ENCODE peak calls at places on chromosomes 4 and X, in nine cellular contexts. K, R, A, V, O, Q, G, L and J are unnamed samples.

GRCh38 chr4:38723114-38723513 is 59.1 kb downstream of the KLF3 start:
- DNase-seq in K (no peak), R (no peak), A (no peak), V (no peak), O (no peak), Q (no peak), G (no peak), L (no peak), J (no peak)

GRCh38 chr4:2923141-2923551 is 40.1 kb downstream of the NOP14 start:
- DNase-seq in K (no peak), R (peak), A (no peak), V (no peak), O (no peak), Q (peak), G (no peak), L (peak), J (no peak)

GRCh38 chrX:139914421-139914820 is 18.4 kb downstream of the ATP11C start:
- DNase-seq in K (no peak), R (no peak), A (no peak), V (no peak), O (no peak), Q (no peak), G (no peak), L (no peak), J (no peak)

GRCh38 chr4:1714303-1715001 is 2.3 kb upstream of the SLBP start:
- DNase-seq in K (no peak), R (no peak), A (peak), V (no peak), O (no peak), Q (no peak), G (no peak), L (no peak), J (no peak)

GRCh38 chr4:159504634-159505033 is 401.8 kb downstream of the RAPGEF2 start:
- DNase-seq in K (no peak), R (no peak), A (no peak), V (peak), O (no peak), Q (peak), G (no peak), L (no peak), J (no peak)

GRCh38 chrX:98956014-98956413 is 1454.1 kb downstream of the PCDH19 start:
- DNase-seq in K (no peak), R (no peak), A (no peak), V (no peak), O (no peak), Q (no peak), G (no peak), L (no peak), J (no peak)

GRCh38 chr4:122764808-122765189 is 32.3 kb downstream of the BBS12 start:
- DNase-seq in K (no peak), R (peak), A (no peak), V (peak), O (no peak), Q (peak), G (no peak), L (peak), J (peak)

GRCh38 chr4:150569384-150569987 is 12.5 kb upstream of the MAB21L2 start:
- DNase-seq in K (no peak), R (peak), A (no peak), V (no peak), O (no peak), Q (peak), G (peak), L (peak), J (no peak)

GRCh38 chrX:134883134-134883700 is 107.6 kb upstream of the SMIM10 start:
- DNase-seq in K (no peak), R (no peak), A (no peak), V (no peak), O (no peak), Q (no peak), G (no peak), L (no peak), J (no peak)

GRCh38 chr4:185591679-185592141 is 56.4 kb upstream of the PDLIM3 start:
- DNase-seq in K (no peak), R (peak), A (peak), V (no peak), O (no peak), Q (no peak), G (no peak), L (peak), J (no peak)

GRCh38 chr4:94523617-94524016 is 71.9 kb downstream of the PDLIM5 start:
- DNase-seq in K (no peak), R (no peak), A (no peak), V (no peak), O (no peak), Q (peak), G (no peak), L (peak), J (no peak)

GRCh38 chr4:15018389-15018788 is 16.1 kb downstream of the CPEB2 start:
- DNase-seq in K (no peak), R (no peak), A (no peak), V (no peak), O (no peak), Q (no peak), G (no peak), L (no peak), J (no peak)

GRCh38 chrX:70176938-70177533 is at the start of gene DGAT2L6:
- DNase-seq in K (no peak), R (no peak), A (no peak), V (no peak), O (no peak), Q (no peak), G (no peak), L (no peak), J (no peak)

GRCh38 chrX:97238632-97239031 is 354.9 kb downstream of the RPA4 start:
- DNase-seq in K (no peak), R (no peak), A (no peak), V (peak), O (no peak), Q (peak), G (peak), L (peak), J (no peak)

GRCh38 chr4:152398060-152398459 is 137.8 kb downstream of the FBXW7 start:
- DNase-seq in K (no peak), R (no peak), A (no peak), V (peak), O (no peak), Q (peak), G (no peak), L (peak), J (no peak)

GRCh38 chr4:11297627-11298026 is 131.1 kb downstream of the HS3ST1 start:
- DNase-seq in K (no peak), R (no peak), A (no peak), V (no peak), O (no peak), Q (no peak), G (no peak), L (no peak), J (no peak)

GRCh38 chr4:77798385-77798784 is 20.8 kb downstream of the CNOT6L start:
- DNase-seq in K (no peak), R (no peak), A (no peak), V (no peak), O (no peak), Q (no peak), G (no peak), L (no peak), J (no peak)

GRCh38 chr4:168535689-168536088 is 38.8 kb downstream of the PALLD start:
- DNase-seq in K (no peak), R (no peak), A (no peak), V (no peak), O (no peak), Q (no peak), G (no peak), L (no peak), J (no peak)

GRCh38 chr4:86043755-86044592 is 315.9 kb downstream of the MAPK10 start:
- DNase-seq in K (no peak), R (peak), A (no peak), V (peak), O (peak), Q (peak), G (no peak), L (peak), J (peak)

DNA sequence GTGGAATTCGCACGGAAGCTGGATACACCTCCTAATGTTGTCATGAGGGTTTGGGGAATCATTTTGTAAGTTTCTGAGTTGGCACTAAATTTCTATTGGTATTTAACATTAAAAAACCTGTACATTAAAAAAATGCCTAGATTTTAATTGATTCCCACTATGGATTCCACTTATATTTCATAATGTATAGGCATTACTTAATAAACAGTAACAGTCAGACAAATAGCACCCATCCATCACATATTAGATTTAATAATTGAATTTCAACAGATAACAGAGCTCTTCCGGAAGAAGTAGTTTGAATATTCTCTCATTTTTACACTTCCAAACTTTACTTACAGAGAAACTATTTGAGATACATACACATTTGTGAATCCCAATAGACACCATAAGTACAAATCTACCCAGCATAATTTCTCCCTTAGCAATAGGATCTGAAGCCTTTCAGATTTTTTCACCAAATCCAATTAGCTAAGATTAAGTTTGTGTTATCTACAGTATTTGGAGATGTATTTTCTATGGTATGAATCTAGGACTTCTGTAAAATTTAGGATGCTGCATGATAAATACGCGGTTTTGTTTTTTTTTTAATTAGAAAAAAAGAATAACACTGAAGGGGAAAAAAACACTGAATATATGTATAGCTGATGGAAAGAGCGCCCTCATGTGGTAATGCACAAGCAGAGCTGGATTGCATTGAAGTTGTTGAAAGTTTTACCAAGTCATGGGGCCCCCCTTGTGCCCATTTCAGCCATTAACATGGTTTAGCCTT is 12.2 kb upstream of the ODAM start:
- DNase-seq in K (no peak), R (peak), A (no peak), V (peak), O (peak), Q (peak), G (peak), L (peak), J (peak)
- TF ChIP-seq CTCF in K (peak), R (peak), A (no peak), V (peak), O (peak), Q (peak), G (peak), L (peak), J (peak)

GRCh38 chr4:44421330-44421729 is 27.3 kb downstream of the KCTD8 start:
- DNase-seq in K (no peak), R (no peak), A (no peak), V (no peak), O (no peak), Q (no peak), G (no peak), L (no peak), J (no peak)

GRCh38 chr4:44422912-44423311 is 25.7 kb downstream of the KCTD8 start:
- DNase-seq in K (no peak), R (no peak), A (no peak), V (no peak), O (no peak), Q (no peak), G (no peak), L (no peak), J (no peak)

GRCh38 chr4:44425614-44426208 is 22.9 kb downstream of the KCTD8 start:
- DNase-seq in K (no peak), R (no peak), A (no peak), V (peak), O (peak), Q (peak), G (no peak), L (peak), J (no peak)
- TF ChIP-seq CTCF in K (no peak), R (no peak), A (no peak), V (peak), O (peak), Q (peak), G (peak), L (peak), J (peak)

GRCh38 chrX:47030339-47030738 is 47.9 kb upstream of the RGN start:
- DNase-seq in K (no peak), R (peak), A (no peak), V (peak), O (peak), Q (peak), G (peak), L (peak), J (peak)
- TF ChIP-seq CTCF in K (peak), R (peak), A (peak), V (peak), O (peak), Q (peak), G (peak), L (peak), J (peak)

DNA sequence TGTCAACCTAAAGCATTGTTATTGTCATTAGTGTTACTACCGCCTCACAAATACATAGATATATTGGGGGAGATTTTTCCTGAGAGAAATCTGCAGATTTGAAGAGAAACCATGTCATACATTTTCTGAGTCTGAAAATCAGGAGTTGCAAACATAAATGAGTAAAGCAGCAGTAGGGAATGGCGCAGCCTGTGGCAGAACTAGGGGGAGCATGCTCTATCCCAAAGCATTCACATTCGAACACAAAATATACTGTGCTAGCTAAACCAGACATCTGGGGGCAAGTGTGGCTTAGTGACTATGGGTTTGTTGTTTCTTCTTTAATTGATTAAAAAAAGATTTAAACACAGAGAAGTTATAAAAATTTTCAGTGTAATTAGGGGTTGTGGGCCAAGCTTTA is 83.2 kb downstream of the CPE start:
- DNase-seq in K (no peak), R (no peak), A (no peak), V (no peak), O (no peak), Q (no peak), G (no peak), L (no peak), J (no peak)
- TF ChIP-seq CTCF in K (no peak), R (peak), A (no peak), V (no peak), O (no peak), Q (peak), G (no peak), L (no peak), J (no peak)

GRCh38 chr4:98117363-98117762 is 25.9 kb downstream of the STPG2 start:
- DNase-seq in K (no peak), R (no peak), A (no peak), V (no peak), O (no peak), Q (no peak), G (no peak), L (no peak), J (no peak)

GRCh38 chr4:98110929-98111328 is 32.3 kb downstream of the STPG2 start:
- DNase-seq in K (no peak), R (no peak), A (no peak), V (no peak), O (no peak), Q (no peak), G (no peak), L (no peak), J (no peak)

GRCh38 chr4:98110214-98110613 is 33.1 kb downstream of the STPG2 start:
- DNase-seq in K (no peak), R (no peak), A (no peak), V (no peak), O (no peak), Q (no peak), G (no peak), L (no peak), J (no peak)

DNA sequence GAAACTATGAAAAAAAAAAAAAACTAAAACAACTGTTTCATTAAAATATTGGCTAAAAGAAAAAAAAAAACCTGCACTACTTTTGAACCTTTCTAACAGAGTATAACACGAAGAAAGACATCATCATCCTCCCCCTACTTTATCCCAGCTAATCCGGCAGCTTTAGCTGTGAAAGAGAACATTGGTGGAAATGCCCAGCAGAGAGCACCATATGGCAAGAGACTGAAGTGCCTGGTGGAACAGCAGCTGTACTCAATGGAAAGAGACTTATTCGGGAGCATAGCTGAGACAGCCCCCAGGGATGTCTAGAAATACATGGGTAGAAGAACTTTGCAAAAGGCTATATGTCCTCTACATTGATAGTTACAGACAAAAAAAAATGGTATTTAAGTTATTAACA is 30.3 kb downstream of the STPG2 start:
- DNase-seq in K (no peak), R (peak), A (no peak), V (no peak), O (no peak), Q (peak), G (no peak), L (peak), J (no peak)
- TF ChIP-seq CTCF in K (peak), R (peak), A (no peak), V (peak), O (peak), Q (peak), G (no peak), L (peak), J (no peak)

GRCh38 chrX:11474576-11474975 is 181.4 kb downstream of the AMELX start:
- DNase-seq in K (no peak), R (no peak), A (no peak), V (no peak), O (no peak), Q (no peak), G (no peak), L (no peak), J (no peak)

GRCh38 chrX:11480626-11481025 is 185.1 kb downstream of the ARHGAP6 start:
- DNase-seq in K (no peak), R (no peak), A (no peak), V (no peak), O (no peak), Q (peak), G (no peak), L (peak), J (no peak)

GRCh38 chrX:11478971-11479370 is 185.8 kb downstream of the AMELX start:
- DNase-seq in K (no peak), R (no peak), A (no peak), V (no peak), O (no peak), Q (peak), G (no peak), L (peak), J (no peak)

GRCh38 chrX:11481035-11481434 is 184.7 kb downstream of the ARHGAP6 start:
- DNase-seq in K (no peak), R (peak), A (no peak), V (no peak), O (no peak), Q (peak), G (no peak), L (peak), J (no peak)

GRCh38 chrX:11478036-11478435 is 184.8 kb downstream of the AMELX start:
- DNase-seq in K (no peak), R (no peak), A (no peak), V (no peak), O (no peak), Q (no peak), G (no peak), L (no peak), J (no peak)
- TF ChIP-seq CTCF in K (no peak), R (no peak), A (no peak), V (no peak), O (no peak), Q (no peak), G (no peak), L (no peak), J (no peak)

GRCh38 chr4:73127839-73128448 is 58.4 kb upstream of the COX18 start:
- DNase-seq in K (no peak), R (peak), A (no peak), V (peak), O (no peak), Q (no peak), G (no peak), L (peak), J (no peak)
- TF ChIP-seq CTCF in K (peak), R (peak), A (no peak), V (no peak), O (peak), Q (peak), G (peak), L (peak), J (peak)

GRCh38 chr4:142974331-142974730 is 128.2 kb upstream of the INPP4B start:
- DNase-seq in K (no peak), R (no peak), A (no peak), V (no peak), O (no peak), Q (no peak), G (no peak), L (no peak), J (no peak)

GRCh38 chr4:142983111-142983510 is 137.0 kb upstream of the INPP4B start:
- DNase-seq in K (no peak), R (no peak), A (no peak), V (no peak), O (no peak), Q (no peak), G (no peak), L (no peak), J (no peak)

GRCh38 chr4:142976482-142976881 is 130.4 kb upstream of the INPP4B start:
- DNase-seq in K (no peak), R (no peak), A (no peak), V (no peak), O (no peak), Q (no peak), G (no peak), L (no peak), J (no peak)

GRCh38 chr4:142977182-142977581 is 131.1 kb upstream of the INPP4B start:
- DNase-seq in K (no peak), R (no peak), A (no peak), V (no peak), O (no peak), Q (no peak), G (no peak), L (no peak), J (no peak)
- TF ChIP-seq CTCF in K (no peak), R (no peak), A (no peak), V (no peak), O (no peak), Q (no peak), G (no peak), L (no peak), J (no peak)

GRCh38 chr4:107655289-107655688 is 64.7 kb downstream of the PAPSS1 start:
- DNase-seq in K (no peak), R (no peak), A (no peak), V (no peak), O (no peak), Q (no peak), G (no peak), L (no peak), J (no peak)

GRCh38 chr4:107654694-107655093 is 65.3 kb downstream of the PAPSS1 start:
- DNase-seq in K (no peak), R (no peak), A (no peak), V (peak), O (peak), Q (peak), G (no peak), L (no peak), J (no peak)

GRCh38 chr4:107658400-107659326 is 61.4 kb downstream of the PAPSS1 start:
- DNase-seq in K (no peak), R (peak), A (no peak), V (no peak), O (no peak), Q (no peak), G (no peak), L (no peak), J (no peak)
- TF ChIP-seq CTCF in K (no peak), R (no peak), A (no peak), V (no peak), O (no peak), Q (no peak), G (no peak), L (no peak), J (no peak)